ENCODE peak calls at places on chromosomes 11 and 22, in four cellular contexts. One of them, this sample, is unnamed.

GRCh38 chr11:14687943-14688627 is 44.5 kb downstream of the PDE3B start:
- DNase-seq in WTC11: no peak
- DNase-seq in K562: no peak
- DNase-seq in HepG2: peak; percentile 54
- DNase-seq in this sample: no peak

GRCh38 chr11:62556102-62556871 is 9.7 kb upstream of the AHNAK start:
- DNase-seq in WTC11: peak; percentile 82
- DNase-seq in K562: peak; percentile 61
- DNase-seq in HepG2: no peak
- DNase-seq in this sample: peak; percentile 88

GRCh38 chr11:103619480-103619879 is 417.0 kb upstream of the DDI1 start:
- DNase-seq in WTC11: no peak
- DNase-seq in K562: no peak
- DNase-seq in HepG2: no peak
- DNase-seq in this sample: no peak

GRCh38 chr11:25562417-25562816 is 769.5 kb upstream of the ANO3 start:
- DNase-seq in WTC11: no peak
- DNase-seq in K562: no peak
- DNase-seq in HepG2: no peak
- DNase-seq in this sample: no peak

GRCh38 chr11:129840236-129840635 is 24.6 kb downstream of the TMEM45B start:
- DNase-seq in WTC11: no peak
- DNase-seq in K562: no peak
- DNase-seq in HepG2: no peak
- DNase-seq in this sample: no peak

GRCh38 chr22:20440637-20441591 is 3.3 kb upstream of the SCARF2 start:
- DNase-seq in WTC11: no peak
- DNase-seq in K562: no peak
- DNase-seq in HepG2: no peak
- DNase-seq in this sample: no peak

GRCh38 chr11:8814209-8814922 is 96.6 kb upstream of the AKIP1 start:
- DNase-seq in WTC11: no peak
- DNase-seq in K562: no peak
- DNase-seq in HepG2: no peak
- DNase-seq in this sample: no peak

GRCh38 chr11:44766972-44767278 is 40.2 kb downstream of the TSPAN18 start:
- DNase-seq in WTC11: no peak
- DNase-seq in K562: no peak
- DNase-seq in HepG2: no peak
- DNase-seq in this sample: no peak

GRCh38 chr11:206002-206384 is 1.2 kb downstream of the BET1L start:
- DNase-seq in WTC11: no peak
- DNase-seq in K562: no peak
- DNase-seq in HepG2: no peak
- DNase-seq in this sample: no peak

GRCh38 chr22:44380716-44381500 is 68.2 kb upstream of the SHISAL1 start:
- DNase-seq in WTC11: no peak
- DNase-seq in K562: no peak
- DNase-seq in HepG2: no peak
- DNase-seq in this sample: no peak

GRCh38 chr22:46726986-46727317 is 11.1 kb downstream of the CERK start:
- DNase-seq in WTC11: no peak
- DNase-seq in K562: no peak
- DNase-seq in HepG2: no peak
- DNase-seq in this sample: peak; percentile 28

GRCh38 chr11:96280444-96280843 is 62.6 kb downstream of the MAML2 start:
- DNase-seq in WTC11: no peak
- DNase-seq in K562: no peak
- DNase-seq in HepG2: no peak
- DNase-seq in this sample: no peak

GRCh38 chr11:8671242-8671641 is 11.2 kb downstream of the TRIM66 start:
- DNase-seq in WTC11: peak; percentile 69
- DNase-seq in K562: no peak
- DNase-seq in HepG2: no peak
- DNase-seq in this sample: no peak

GRCh38 chr11:42768576-42768975 is 543.2 kb upstream of the API5 start:
- DNase-seq in WTC11: no peak
- DNase-seq in K562: no peak
- DNase-seq in HepG2: no peak
- DNase-seq in this sample: no peak

GRCh38 chr11:19777342-19778102 is 64.9 kb downstream of the NAV2 start:
- DNase-seq in WTC11: no peak
- DNase-seq in K562: no peak
- DNase-seq in HepG2: peak; percentile 13
- DNase-seq in this sample: peak; percentile 65

GRCh38 chr11:132994038-132994502 is 538.2 kb downstream of the OPCML start:
- DNase-seq in WTC11: no peak
- DNase-seq in K562: no peak
- DNase-seq in HepG2: no peak
- DNase-seq in this sample: no peak

GRCh38 chr11:13343931-13344717 is 66.5 kb downstream of the BMAL1 start:
- DNase-seq in WTC11: peak; percentile 75
- DNase-seq in K562: peak; percentile 63
- DNase-seq in HepG2: peak; percentile 64
- DNase-seq in this sample: no peak

GRCh38 chr11:112989198-112989597 is 28.0 kb downstream of the NCAM1 start:
- DNase-seq in WTC11: no peak
- DNase-seq in K562: no peak
- DNase-seq in HepG2: no peak
- DNase-seq in this sample: no peak

GRCh38 chr11:7672960-7673723 is at the start of gene CYB5R2:
- DNase-seq in WTC11: peak; percentile 76
- DNase-seq in K562: peak; percentile 69
- DNase-seq in HepG2: no peak
- DNase-seq in this sample: no peak

GRCh38 chr11:19846654-19847330 is 134.2 kb downstream of the NAV2 start:
- DNase-seq in WTC11: no peak
- DNase-seq in K562: no peak
- DNase-seq in HepG2: no peak
- DNase-seq in this sample: no peak

GRCh38 chr22:46027219-46028068 is 50.5 kb upstream of the WNT7B start:
- DNase-seq in WTC11: peak; percentile 48
- DNase-seq in K562: peak; percentile 64
- DNase-seq in HepG2: peak; percentile 46
- DNase-seq in this sample: no peak

GRCh38 chr11:109708184-109708583 is 286.2 kb downstream of the C11orf87 start:
- DNase-seq in WTC11: no peak
- DNase-seq in K562: no peak
- DNase-seq in HepG2: no peak
- DNase-seq in this sample: no peak

GRCh38 chr22:33785283-33785991 is 134.8 kb downstream of the LARGE1 start:
- DNase-seq in WTC11: no peak
- DNase-seq in K562: no peak
- DNase-seq in HepG2: peak; percentile 8
- DNase-seq in this sample: peak; percentile 24

GRCh38 chr11:14444441-14445189 is 55.0 kb downstream of the COPB1 start:
- DNase-seq in WTC11: no peak
- DNase-seq in K562: no peak
- DNase-seq in HepG2: no peak
- DNase-seq in this sample: no peak

GRCh38 chr11:44623321-44623715 is 57.9 kb downstream of the CD82 start:
- DNase-seq in WTC11: no peak
- DNase-seq in K562: no peak
- DNase-seq in HepG2: no peak
- DNase-seq in this sample: no peak

GRCh38 chr11:56491270-56491669 is at the start of gene OR5M8:
- DNase-seq in WTC11: no peak
- DNase-seq in K562: no peak
- DNase-seq in HepG2: no peak
- DNase-seq in this sample: no peak

GRCh38 chr11:123594921-123595320 is 59.5 kb downstream of the SCN3B start:
- DNase-seq in WTC11: no peak
- DNase-seq in K562: no peak
- DNase-seq in HepG2: peak; percentile 38
- DNase-seq in this sample: no peak

GRCh38 chr11:8383227-8383626 is 119.5 kb upstream of the LMO1 start:
- DNase-seq in WTC11: no peak
- DNase-seq in K562: no peak
- DNase-seq in HepG2: no peak
- DNase-seq in this sample: no peak

GRCh38 chr11:96708469-96708868 is 318.7 kb downstream of the JRKL start:
- DNase-seq in WTC11: no peak
- DNase-seq in K562: no peak
- DNase-seq in HepG2: no peak
- DNase-seq in this sample: no peak

GRCh38 chr11:60428517-60428916 is 855 bp upstream of the MS4A5 start:
- DNase-seq in WTC11: no peak
- DNase-seq in K562: no peak
- DNase-seq in HepG2: no peak
- DNase-seq in this sample: no peak

DNA sequence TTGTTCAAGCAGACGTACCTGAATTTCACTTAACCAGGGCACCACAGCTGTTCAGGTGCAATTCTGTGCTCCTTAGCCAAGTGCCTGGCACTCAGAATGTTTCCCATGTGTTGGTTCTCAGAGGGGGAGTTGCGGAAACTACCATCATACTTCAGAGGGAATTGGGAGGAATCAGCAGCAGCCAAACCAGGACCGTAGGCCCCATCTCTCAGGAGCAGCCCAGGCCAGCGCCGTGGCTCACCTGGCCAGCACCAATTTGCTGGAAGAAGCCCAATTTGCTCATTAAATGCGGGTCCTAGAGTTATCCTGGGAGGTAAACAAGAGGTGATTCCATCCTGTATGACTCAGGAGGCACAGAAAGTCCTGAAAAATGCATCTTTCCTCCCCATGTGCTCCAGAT is 435.4 kb downstream of the BRD1 start:
- DNase-seq in WTC11: no peak
- DNase-seq in K562: no peak
- DNase-seq in HepG2: no peak
- DNase-seq in this sample: no peak
- TF ChIP-seq TCF7 in WTC11: no peak
- TF ChIP-seq TCF7 in K562: no peak
- TF ChIP-seq TCF7 in HepG2: no peak
- TF ChIP-seq TCF7 in this sample: no peak

DNA sequence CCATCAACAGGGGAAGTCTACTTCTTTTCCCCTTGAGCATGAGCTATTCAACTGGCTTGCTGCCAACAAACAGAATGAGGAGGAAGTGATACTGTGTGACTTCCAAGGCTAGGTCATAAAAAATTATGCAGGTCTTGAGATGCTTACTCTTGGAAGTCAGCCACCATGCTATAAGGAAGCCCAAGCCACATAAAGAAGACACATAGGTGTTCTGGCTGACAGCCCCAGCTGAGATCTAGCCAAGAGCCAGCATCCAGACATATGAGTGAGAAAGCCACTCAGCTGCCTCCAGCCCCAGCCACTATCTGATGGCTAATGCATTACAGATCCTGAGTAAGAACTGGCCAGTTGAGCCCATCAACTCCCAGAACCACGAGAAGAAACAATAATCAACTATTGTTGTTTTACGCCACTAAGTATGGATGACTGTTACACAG is 31.0 kb upstream of the PPP2R1B start:
- DNase-seq in WTC11: no peak
- DNase-seq in K562: no peak
- DNase-seq in HepG2: no peak
- DNase-seq in this sample: peak; percentile 34
- TF ChIP-seq TCF7 in WTC11: no peak
- TF ChIP-seq TCF7 in K562: no peak
- TF ChIP-seq TCF7 in HepG2: no peak
- TF ChIP-seq TCF7 in this sample: no peak

GRCh38 chr11:27934830-27935145 is 173.2 kb downstream of the KIF18A start:
- DNase-seq in WTC11: no peak
- DNase-seq in K562: no peak
- DNase-seq in HepG2: no peak
- DNase-seq in this sample: no peak
- TF ChIP-seq TCF7 in WTC11: no peak
- TF ChIP-seq TCF7 in K562: no peak
- TF ChIP-seq TCF7 in HepG2: no peak
- TF ChIP-seq TCF7 in this sample: no peak

GRCh38 chr22:23071163-23072034 is 1.1 kb downstream of the GNAZ start:
- DNase-seq in WTC11: peak; percentile 22
- DNase-seq in K562: peak; percentile 56
- DNase-seq in HepG2: no peak
- DNase-seq in this sample: no peak

GRCh38 chr22:23073506-23074229 is 3.3 kb downstream of the GNAZ start:
- DNase-seq in WTC11: no peak
- DNase-seq in K562: no peak
- DNase-seq in HepG2: no peak
- DNase-seq in this sample: no peak

GRCh38 chr22:23074451-23074850 is 4.1 kb downstream of the GNAZ start:
- DNase-seq in WTC11: no peak
- DNase-seq in K562: no peak
- DNase-seq in HepG2: no peak
- DNase-seq in this sample: no peak

GRCh38 chr22:23072035-23072910 is 2.0 kb downstream of the GNAZ start:
- DNase-seq in WTC11: no peak
- DNase-seq in K562: no peak
- DNase-seq in HepG2: no peak
- DNase-seq in this sample: no peak

GRCh38 chr22:23072911-23073491 is 2.7 kb downstream of the GNAZ start:
- DNase-seq in WTC11: no peak
- DNase-seq in K562: no peak
- DNase-seq in HepG2: no peak
- DNase-seq in this sample: no peak
- TF ChIP-seq TCF7 in WTC11: no peak
- TF ChIP-seq TCF7 in K562: no peak
- TF ChIP-seq TCF7 in HepG2: no peak
- TF ChIP-seq TCF7 in this sample: no peak

GRCh38 chr11:46865340-46865739 is 19.3 kb upstream of the CKAP5 start:
- DNase-seq in WTC11: no peak
- DNase-seq in K562: no peak
- DNase-seq in HepG2: no peak
- DNase-seq in this sample: no peak
- TF ChIP-seq TCF7 in WTC11: no peak
- TF ChIP-seq TCF7 in K562: no peak
- TF ChIP-seq TCF7 in HepG2: no peak
- TF ChIP-seq TCF7 in this sample: no peak

GRCh38 chr22:17436981-17437410 is 67.7 kb downstream of the CECR2 start:
- DNase-seq in WTC11: no peak
- DNase-seq in K562: no peak
- DNase-seq in HepG2: no peak
- DNase-seq in this sample: no peak

GRCh38 chr22:17441326-17441725 is 72.1 kb downstream of the CECR2 start:
- DNase-seq in WTC11: no peak
- DNase-seq in K562: no peak
- DNase-seq in HepG2: no peak
- DNase-seq in this sample: no peak

GRCh38 chr22:17435375-17435774 is 66.1 kb downstream of the CECR2 start:
- DNase-seq in WTC11: no peak
- DNase-seq in K562: no peak
- DNase-seq in HepG2: no peak
- DNase-seq in this sample: no peak

GRCh38 chr22:17434856-17435255 is 65.6 kb downstream of the CECR2 start:
- DNase-seq in WTC11: no peak
- DNase-seq in K562: no peak
- DNase-seq in HepG2: no peak
- DNase-seq in this sample: no peak

GRCh38 chr22:17436382-17436951 is 67.2 kb downstream of the CECR2 start:
- DNase-seq in WTC11: no peak
- DNase-seq in K562: no peak
- DNase-seq in HepG2: no peak
- DNase-seq in this sample: no peak
- TF ChIP-seq TCF7 in WTC11: no peak
- TF ChIP-seq TCF7 in K562: no peak
- TF ChIP-seq TCF7 in HepG2: no peak
- TF ChIP-seq TCF7 in this sample: no peak

This sample was measured in GM12878.